ENCODE peak calls at places on chromosomes 13 and 19, in ten cellular contexts. X is left colon; D is foreskin fibroblast; K is glutamatergic neuron; F is T-helper 9 cell; Z is transverse colon; G is HuH-7; N is stimulated activated CD4-positive, alpha-beta T cell treated with anti-CD3 and anti-CD28 coated beads, Interleukin-4, amount 100 ng/mL, for 48 hours; A is NCI-H2107; T is fibroblast of lung. S is an unnamed sample.

GRCh38 chr19:38735257-38735686 is 9.0 kb downstream of the CAPN12 start:
- DNase-seq in X (peak), D (no peak), K (no peak), F (peak), Z (peak), G (peak), N (no peak), A (no peak), T (no peak), S (peak)

GRCh38 chr13:106475852-106476251 is 59.6 kb downstream of the EFNB2 start:
- DNase-seq in X (peak), D (no peak), K (no peak), F (no peak), Z (no peak), G (peak), N (no peak), A (no peak), T (no peak), S (no peak)

GRCh38 chr13:106349080-106349841 is 186.2 kb downstream of the EFNB2 start:
- DNase-seq in X (peak), D (peak), K (no peak), F (no peak), Z (peak), G (no peak), N (no peak), A (no peak), T (no peak), S (peak)

GRCh38 chr19:7515471-7516226 is at the start of gene ZNF358:
- DNase-seq in X (peak), D (peak), K (peak), F (no peak), Z (peak), G (peak), N (no peak), A (no peak), T (peak), S (peak)

GRCh38 chr13:36879218-36879938 is 40.7 kb downstream of the SMAD9 start:
- DNase-seq in X (no peak), D (no peak), K (no peak), F (no peak), Z (no peak), G (no peak), N (no peak), A (no peak), T (no peak), S (no peak)

GRCh38 chr19:7738023-7738422 is 6.1 kb upstream of the CLEC4G start:
- DNase-seq in X (no peak), D (no peak), K (no peak), F (no peak), Z (no peak), G (no peak), N (peak), A (no peak), T (no peak), S (no peak)

GRCh38 chr19:58572026-58572817 is 913 bp downstream of the MZF1 start:
- DNase-seq in X (no peak), D (no peak), K (no peak), F (no peak), Z (no peak), G (no peak), N (no peak), A (no peak), T (no peak), S (no peak)

GRCh38 chr19:49514151-49514550 is 1.7 kb downstream of the FCGRT start:
- DNase-seq in X (no peak), D (no peak), K (no peak), F (no peak), Z (no peak), G (no peak), N (no peak), A (no peak), T (no peak), S (no peak)

GRCh38 chr19:33471111-33471996 is 50.2 kb downstream of the PEPD start:
- DNase-seq in X (no peak), D (no peak), K (no peak), F (no peak), Z (no peak), G (no peak), N (no peak), A (no peak), T (no peak), S (peak)

GRCh38 chr13:50365300-50365682 is 350.0 kb downstream of the KCNRG start:
- DNase-seq in X (no peak), D (no peak), K (no peak), F (no peak), Z (no peak), G (no peak), N (no peak), A (no peak), T (no peak), S (no peak)

GRCh38 chr13:48094404-48094780 is 512 bp downstream of the MED4 start:
- DNase-seq in X (no peak), D (peak), K (no peak), F (no peak), Z (no peak), G (no peak), N (no peak), A (no peak), T (peak), S (no peak)

GRCh38 chr19:21256722-21257121 is 72.5 kb downstream of the ZNF708 start:
- DNase-seq in X (no peak), D (no peak), K (no peak), F (no peak), Z (no peak), G (peak), N (no peak), A (no peak), T (no peak), S (no peak)

GRCh38 chr19:50490991-50491472 is 14.4 kb upstream of the GARIN5A start:
- DNase-seq in X (no peak), D (peak), K (no peak), F (no peak), Z (no peak), G (no peak), N (no peak), A (no peak), T (no peak), S (no peak)

GRCh38 chr19:6772028-6772865 is at the start of gene VAV1:
- DNase-seq in X (peak), D (no peak), K (no peak), F (peak), Z (peak), G (no peak), N (peak), A (no peak), T (no peak), S (no peak)

GRCh38 chr19:40236366-40236765 is 9.9 kb upstream of the CCNP start:
- DNase-seq in X (no peak), D (no peak), K (no peak), F (no peak), Z (no peak), G (no peak), N (no peak), A (no peak), T (no peak), S (no peak)

GRCh38 chr13:43684947-43685725 is 101.6 kb downstream of the ENOX1 start:
- DNase-seq in X (no peak), D (no peak), K (no peak), F (no peak), Z (no peak), G (no peak), N (no peak), A (no peak), T (no peak), S (no peak)

GRCh38 chr19:2315818-2316353 is 7.9 kb upstream of the LINGO3 start:
- DNase-seq in X (peak), D (peak), K (peak), F (no peak), Z (peak), G (peak), N (no peak), A (no peak), T (peak), S (peak)

GRCh38 chr13:114067381-114067885 is 65.0 kb downstream of the RASA3 start:
- DNase-seq in X (no peak), D (peak), K (no peak), F (no peak), Z (no peak), G (no peak), N (no peak), A (no peak), T (peak), S (no peak)

GRCh38 chr19:677601-678380 is 1.6 kb downstream of the FSTL3 start:
- DNase-seq in X (no peak), D (peak), K (no peak), F (no peak), Z (no peak), G (no peak), N (no peak), A (no peak), T (peak), S (peak)

GRCh38 chr13:75511226-75511625 is 26.4 kb downstream of the COMMD6 start:
- DNase-seq in X (no peak), D (no peak), K (no peak), F (no peak), Z (no peak), G (no peak), N (no peak), A (no peak), T (no peak), S (no peak)

GRCh38 chr13:98189841-98190505 is 12.9 kb upstream of the RNF113B start:
- DNase-seq in X (no peak), D (no peak), K (no peak), F (no peak), Z (no peak), G (no peak), N (no peak), A (no peak), T (no peak), S (no peak)

GRCh38 chr13:50428183-50428877 is 413.1 kb downstream of the KCNRG start:
- DNase-seq in X (no peak), D (no peak), K (no peak), F (no peak), Z (no peak), G (no peak), N (no peak), A (no peak), T (no peak), S (no peak)

GRCh38 chr13:85590231-85590931 is 208.8 kb downstream of the SLITRK6 start:
- DNase-seq in X (no peak), D (peak), K (no peak), F (no peak), Z (no peak), G (no peak), N (no peak), A (no peak), T (peak), S (no peak)

GRCh38 chr19:5691205-5691929 is 1.3 kb downstream of the RPL36 start:
- DNase-seq in X (peak), D (peak), K (no peak), F (no peak), Z (peak), G (no peak), N (peak), A (no peak), T (peak), S (no peak)

GRCh38 chr19:55603115-55603514 is 2.3 kb upstream of the ZNF865 start:
- DNase-seq in X (no peak), D (no peak), K (no peak), F (no peak), Z (no peak), G (no peak), N (no peak), A (no peak), T (no peak), S (no peak)

GRCh38 chr19:14871619-14872230 is 14.2 kb downstream of the OR7A17 start:
- DNase-seq in X (no peak), D (peak), K (no peak), F (no peak), Z (no peak), G (no peak), N (no peak), A (no peak), T (peak), S (no peak)

GRCh38 chr19:8237026-8237425 is 27.9 kb downstream of the CERS4 start:
- DNase-seq in X (no peak), D (no peak), K (no peak), F (no peak), Z (no peak), G (no peak), N (no peak), A (no peak), T (no peak), S (no peak)

GRCh38 chr13:19960673-19961015 is 2.1 kb downstream of the ZMYM2 start:
- DNase-seq in X (no peak), D (no peak), K (no peak), F (no peak), Z (no peak), G (no peak), N (no peak), A (no peak), T (no peak), S (no peak)

GRCh38 chr13:63567031-63567430 is 2151.4 kb upstream of the PCDH20 start:
- DNase-seq in X (no peak), D (no peak), K (no peak), F (no peak), Z (no peak), G (no peak), N (no peak), A (no peak), T (no peak), S (peak)

GRCh38 chr19:51565583-51565982 is 5.5 kb upstream of the ZNF175 start:
- DNase-seq in X (no peak), D (no peak), K (no peak), F (no peak), Z (no peak), G (no peak), N (no peak), A (no peak), T (no peak), S (no peak)

GRCh38 chr13:94640676-94641075 is 39.0 kb downstream of the GPR180 start:
- DNase-seq in X (no peak), D (peak), K (no peak), F (no peak), Z (no peak), G (no peak), N (no peak), A (no peak), T (no peak), S (no peak)

GRCh38 chr13:42392180-42392579 is 120.2 kb downstream of the AKAP11 start:
- DNase-seq in X (no peak), D (no peak), K (no peak), F (no peak), Z (no peak), G (no peak), N (no peak), A (no peak), T (no peak), S (no peak)

GRCh38 chr19:10018219-10018618 is 4.9 kb downstream of the RDH8 start:
- DNase-seq in X (no peak), D (peak), K (no peak), F (no peak), Z (no peak), G (no peak), N (no peak), A (no peak), T (peak), S (no peak)

GRCh38 chr19:18735752-18736151 is 52.3 kb downstream of the CRTC1 start:
- DNase-seq in X (no peak), D (no peak), K (no peak), F (no peak), Z (no peak), G (no peak), N (no peak), A (no peak), T (no peak), S (no peak)

GRCh38 chr19:9934132-9934950 is 2.0 kb downstream of the OLFM2 start:
- DNase-seq in X (peak), D (peak), K (peak), F (peak), Z (peak), G (peak), N (peak), A (peak), T (peak), S (peak)

GRCh38 chr19:1151917-1152601 is 22.0 kb downstream of the SBNO2 start:
- DNase-seq in X (no peak), D (no peak), K (no peak), F (no peak), Z (no peak), G (no peak), N (no peak), A (no peak), T (no peak), S (no peak)

GRCh38 chr13:36840718-36841250 is 21.8 kb downstream of the RFXAP start:
- DNase-seq in X (no peak), D (no peak), K (no peak), F (no peak), Z (no peak), G (no peak), N (no peak), A (no peak), T (no peak), S (no peak)

GRCh38 chr19:49057636-49058234 is at the start of gene CGB7:
- DNase-seq in X (peak), D (peak), K (peak), F (peak), Z (peak), G (peak), N (peak), A (no peak), T (peak), S (peak)

GRCh38 chr19:55083004-55083850 is 7.6 kb downstream of the EPS8L1 start:
- DNase-seq in X (no peak), D (no peak), K (no peak), F (no peak), Z (no peak), G (peak), N (no peak), A (no peak), T (no peak), S (no peak)

S was measured in ecto neural progenitor cell.